ENCODE peak calls at places on chromosomes 13 and 19, in six cellular contexts. J is T-helper 22 cell, V is A172, B is lower leg skin, R is PC-9, G is activated T-cell treated with anti-CD3 and anti-CD28 coated beads for 1 hour. K is an unnamed sample.
A peak's percentile ranks its signal among the peaks of the same experiment; 100 is the strongest.

GRCh38 chr19:48354332-48354992 is 9.3 kb downstream of the TMEM143 start:
- DNase-seq in B (no peak), G (no peak), V (peak; percentile 38), R (peak; percentile 50), J (no peak), K (no peak)

GRCh38 chr13:110307697-110308376 is 753 bp downstream of the COL4A2 start:
- DNase-seq in B (no peak), J (no peak), V (no peak), R (no peak), G (no peak), K (peak; percentile 58)

GRCh38 chr13:28534210-28534609 is 39.3 kb upstream of the FLT1 start:
- DNase-seq in V (no peak), G (no peak), B (no peak), R (no peak), J (no peak), K (no peak)

GRCh38 chr13:99323488-99323887 is 16.3 kb upstream of the GPR183 start:
- DNase-seq in G (no peak), B (no peak), V (peak; percentile 51), R (no peak), J (no peak), K (no peak)

GRCh38 chr13:84430441-84430840 is 548.2 kb upstream of the SLITRK1 start:
- DNase-seq in R (peak; percentile 9), V (no peak), G (no peak), B (no peak), J (no peak), K (no peak)

GRCh38 chr19:38032951-38033350 is 125.9 kb downstream of the SIPA1L3 start:
- DNase-seq in G (no peak), V (no peak), R (no peak), B (no peak), J (no peak), K (no peak)

GRCh38 chr19:55493052-55493649 is 4.9 kb downstream of the SSC5D start:
- DNase-seq in B (no peak), J (no peak), G (no peak), V (no peak), R (no peak), K (no peak)

GRCh38 chr19:46368116-46368515 is 21.2 kb downstream of the PPP5C start:
- DNase-seq in J (no peak), G (no peak), B (no peak), V (no peak), R (no peak), K (no peak)

GRCh38 chr13:79435549-79435948 is 29.5 kb upstream of the RBM26 start:
- DNase-seq in V (peak; percentile 82), B (no peak), J (no peak), R (no peak), G (no peak), K (no peak)

K was measured in left ventricle myocardium superior.